ENCODE peak calls at places on chromosomes 13 and 19, in four cellular contexts. P, C, B and M are unnamed samples.

GRCh38 chr19:31340059-31341025 is 8.9 kb downstream of the TSHZ3 start:
- DNase-seq in C (no peak), P (no peak), B (no peak), M (peak)

GRCh38 chr13:36904219-36904618 is 15.8 kb downstream of the SMAD9 start:
- DNase-seq in P (no peak), C (no peak), B (no peak), M (peak)

GRCh38 chr13:43273362-43273761 is 250.0 kb downstream of the DNAJC15 start:
- DNase-seq in C (no peak), B (no peak), P (no peak), M (peak)

GRCh38 chr19:32977269-32977668 is 5.2 kb downstream of the FAAP24 start:
- DNase-seq in P (no peak), C (no peak), B (no peak), M (no peak)

GRCh38 chr19:13404236-13404635 is 102.0 kb downstream of the CACNA1A start:
- DNase-seq in P (no peak), C (no peak), B (no peak), M (no peak)

GRCh38 chr19:17553256-17553655 is 2.2 kb upstream of the COLGALT1 start:
- DNase-seq in P (no peak), C (no peak), B (peak), M (peak)

GRCh38 chr19:43782311-43782660 is 1.5 kb upstream of the KCNN4 start:
- DNase-seq in P (no peak), C (no peak), B (no peak), M (no peak)

GRCh38 chr19:12985049-12985776 is 10.1 kb upstream of the NFIX start:
- DNase-seq in C (peak), P (no peak), B (no peak), M (peak)

GRCh38 chr19:58578430-58578925 is 5.3 kb upstream of the MZF1 start:
- DNase-seq in P (no peak), B (no peak), C (no peak), M (no peak)

GRCh38 chr13:32897296-32897695 is 118.9 kb upstream of the KL start:
- DNase-seq in C (no peak), P (no peak), B (no peak), M (no peak)